ENCODE peak calls at places on chromosomes 16 and 17, in seven cellular contexts. C, J, Y, K, R, M and F are unnamed samples.

GRCh38 chr16:55091213-55091870 is 160.7 kb downstream of the IRX5 start:
- DNase-seq in C (no peak), J (no peak), Y (no peak), K (no peak), R (no peak), M (no peak), F (no peak)

GRCh38 chr17:11282586-11282985 is 41.6 kb downstream of the SHISA6 start:
- DNase-seq in C (no peak), J (no peak), Y (no peak), K (no peak), R (no peak), M (no peak), F (no peak)

GRCh38 chr16:55482056-55482455 is 3.1 kb downstream of the MMP2 start:
- DNase-seq in C (no peak), J (no peak), Y (no peak), K (no peak), R (no peak), M (peak), F (no peak)

GRCh38 chr17:28937044-28937729 is 14.1 kb downstream of the PHF12 start:
- DNase-seq in C (no peak), J (no peak), Y (no peak), K (no peak), R (peak), M (no peak), F (no peak)

GRCh38 chr16:88479795-88480760 is 27.0 kb downstream of the ZFPM1 start:
- DNase-seq in C (peak), J (no peak), Y (no peak), K (no peak), R (no peak), M (no peak), F (no peak)

GRCh38 chr16:86783626-86784266 is 205.4 kb downstream of the FOXL1 start:
- DNase-seq in C (no peak), J (no peak), Y (no peak), K (no peak), R (peak), M (peak), F (no peak)

GRCh38 chr16:15950167-15950854 is 895 bp downstream of the ABCC1 start:
- DNase-seq in C (peak), J (peak), Y (peak), K (no peak), R (peak), M (peak), F (peak)

GRCh38 chr16:89707695-89708094 is 6.2 kb upstream of the SPATA2L start:
- DNase-seq in C (no peak), J (no peak), Y (no peak), K (no peak), R (no peak), M (no peak), F (no peak)